ENCODE peak calls at places on chromosome 18, in ten cellular contexts. U is mammary epithelial cell; C is stimulated activated CD4-positive, alpha-beta T cell treated with anti-CD3 and anti-CD28 coated beads, Interleukin-2, amount 100 ng/mL, for 48 hours; T is stimulated activated CD8-positive, alpha-beta memory T cell treated with anti-CD3 and anti-CD28 coated beads, Interleukin-4, amount 100 ng/mL, for 1 hour; O is chondrocyte; X is KG1; D is GM12878; K is anterior cingulate cortex; F is effector memory CD8-positive, alpha-beta T cell; Y is BJ. R is an unnamed sample.

GRCh38 chr18:63004466-63005089 is 289.2 kb downstream of the PHLPP1 start:
- DNase-seq in U (no peak), C (no peak), T (no peak), O (no peak), X (no peak), D (no peak), K (no peak), F (no peak), Y (no peak), R (no peak)

GRCh38 chr18:42514522-42514921 is 559.5 kb downstream of the PIK3C3 start:
- DNase-seq in U (peak), C (no peak), T (no peak), O (no peak), X (no peak), D (no peak), K (no peak), F (no peak), Y (no peak), R (no peak)

GRCh38 chr18:55088000-55088401 is 128.7 kb upstream of the CCDC68 start:
- DNase-seq in U (peak), C (no peak), T (no peak), O (no peak), X (no peak), D (no peak), K (no peak), F (no peak), Y (no peak), R (no peak)

GRCh38 chr18:7645756-7646155 is 78.6 kb downstream of the PTPRM start:
- DNase-seq in U (peak), C (no peak), T (no peak), O (no peak), X (no peak), D (no peak), K (no peak), F (no peak), Y (no peak), R (no peak)

GRCh38 chr18:25759111-25759510 is 331.3 kb downstream of the SS18 start:
- DNase-seq in U (no peak), C (no peak), T (no peak), O (no peak), X (no peak), D (no peak), K (no peak), F (no peak), Y (peak), R (no peak)

GRCh38 chr18:27040796-27041195 is 144.3 kb downstream of the CHST9 start:
- DNase-seq in U (no peak), C (no peak), T (no peak), O (no peak), X (no peak), D (no peak), K (no peak), F (no peak), Y (no peak), R (no peak)

GRCh38 chr18:78092901-78093300 is 843.3 kb downstream of the GALR1 start:
- DNase-seq in U (no peak), C (no peak), T (no peak), O (no peak), X (no peak), D (no peak), K (no peak), F (no peak), Y (no peak), R (no peak)

GRCh38 chr18:52945552-52945951 is 605.6 kb downstream of the DCC start:
- DNase-seq in U (no peak), C (no peak), T (no peak), O (no peak), X (no peak), D (no peak), K (no peak), F (no peak), Y (no peak), R (no peak)

GRCh38 chr18:64987096-64987495 is 763.7 kb upstream of the CDH7 start:
- DNase-seq in U (no peak), C (no peak), T (no peak), O (no peak), X (no peak), D (no peak), K (no peak), F (no peak), Y (no peak), R (no peak)

GRCh38 chr18:49837889-49838288 is 24.6 kb upstream of the ACAA2 start:
- DNase-seq in U (peak), C (no peak), T (no peak), O (no peak), X (no peak), D (no peak), K (no peak), F (no peak), Y (no peak), R (no peak)

GRCh38 chr18:44685296-44685695 is 4.6 kb downstream of the SETBP1 start:
- DNase-seq in U (no peak), C (no peak), T (no peak), O (no peak), X (no peak), D (no peak), K (no peak), F (no peak), Y (no peak), R (no peak)

GRCh38 chr18:43648002-43648401 is 370.7 kb upstream of the SYT4 start:
- DNase-seq in U (no peak), C (no peak), T (no peak), O (no peak), X (no peak), D (no peak), K (no peak), F (no peak), Y (no peak), R (no peak)

GRCh38 chr18:74204543-74205152 is 56.3 kb downstream of the TIMM21 start:
- DNase-seq in U (no peak), C (peak), T (no peak), O (no peak), X (no peak), D (no peak), K (no peak), F (no peak), Y (no peak), R (no peak)

GRCh38 chr18:34767601-34768027 is 57.5 kb downstream of the DTNA start:
- DNase-seq in U (peak), C (no peak), T (no peak), O (no peak), X (no peak), D (no peak), K (no peak), F (no peak), Y (peak), R (no peak)

GRCh38 chr18:58534535-58535301 is 94.2 kb downstream of the ALPK2 start:
- DNase-seq in U (no peak), C (no peak), T (no peak), O (no peak), X (no peak), D (no peak), K (no peak), F (no peak), Y (no peak), R (no peak)